ENCODE peak calls at places on chromosomes 4 and X, in seven cellular contexts. One of them, this sample, is unnamed.

GRCh38 chr4:140982613-140983340 is 150.5 kb downstream of the RNF150 start:
- DNase-seq in fibroblast of mammary gland: no peak
- DNase-seq in uterus: no peak
- DNase-seq in epithelial cell of esophagus: no peak
- DNase-seq in fibroblast of villous mesenchyme: no peak
- DNase-seq in fibroblast of the aortic adventitia: no peak
- DNase-seq in breast epithelium: no peak
- DNase-seq in this sample: no peak

GRCh38 chrX:12685541-12685940 is 105.7 kb upstream of the PRPS2 start:
- DNase-seq in fibroblast of villous mesenchyme: peak
- DNase-seq in uterus: no peak
- DNase-seq in breast epithelium: no peak
- DNase-seq in fibroblast of mammary gland: peak
- DNase-seq in fibroblast of the aortic adventitia: peak
- DNase-seq in epithelial cell of esophagus: peak
- DNase-seq in this sample: no peak

GRCh38 chrX:109344666-109345065 is 137.2 kb downstream of the GUCY2F start:
- DNase-seq in uterus: no peak
- DNase-seq in fibroblast of mammary gland: no peak
- DNase-seq in breast epithelium: no peak
- DNase-seq in fibroblast of villous mesenchyme: no peak
- DNase-seq in epithelial cell of esophagus: no peak
- DNase-seq in fibroblast of the aortic adventitia: no peak
- DNase-seq in this sample: no peak

GRCh38 chr4:69650872-69651271 is 2.2 kb downstream of the UGT2A1 start:
- DNase-seq in uterus: no peak
- DNase-seq in breast epithelium: no peak
- DNase-seq in fibroblast of villous mesenchyme: no peak
- DNase-seq in fibroblast of the aortic adventitia: no peak
- DNase-seq in fibroblast of mammary gland: no peak
- DNase-seq in epithelial cell of esophagus: no peak
- DNase-seq in this sample: no peak

GRCh38 chrX:53084863-53085262 is 2.7 kb downstream of the TSPYL2 start:
- DNase-seq in breast epithelium: no peak
- DNase-seq in fibroblast of the aortic adventitia: no peak
- DNase-seq in fibroblast of mammary gland: no peak
- DNase-seq in uterus: no peak
- DNase-seq in fibroblast of villous mesenchyme: no peak
- DNase-seq in epithelial cell of esophagus: no peak
- DNase-seq in this sample: no peak

GRCh38 chr4:123840232-123840631 is 443.6 kb downstream of the SPRY1 start:
- DNase-seq in fibroblast of villous mesenchyme: no peak
- DNase-seq in fibroblast of mammary gland: no peak
- DNase-seq in epithelial cell of esophagus: no peak
- DNase-seq in uterus: no peak
- DNase-seq in breast epithelium: no peak
- DNase-seq in fibroblast of the aortic adventitia: no peak
- DNase-seq in this sample: no peak

GRCh38 chr4:13548984-13549546 is 4.8 kb upstream of the NKX3-2 start:
- DNase-seq in epithelial cell of esophagus: peak
- DNase-seq in uterus: peak
- DNase-seq in fibroblast of the aortic adventitia: peak
- DNase-seq in fibroblast of villous mesenchyme: peak
- DNase-seq in breast epithelium: peak
- DNase-seq in fibroblast of mammary gland: peak
- DNase-seq in this sample: peak

GRCh38 chr4:75370582-75370981 is 143.6 kb downstream of the RCHY1 start:
- DNase-seq in fibroblast of villous mesenchyme: no peak
- DNase-seq in breast epithelium: no peak
- DNase-seq in fibroblast of the aortic adventitia: no peak
- DNase-seq in uterus: no peak
- DNase-seq in epithelial cell of esophagus: no peak
- DNase-seq in fibroblast of mammary gland: no peak
- DNase-seq in this sample: no peak

GRCh38 chrX:31036895-31037294 is 34.9 kb downstream of the FTHL17 start:
- DNase-seq in uterus: peak
- DNase-seq in epithelial cell of esophagus: peak
- DNase-seq in fibroblast of villous mesenchyme: peak
- DNase-seq in fibroblast of mammary gland: peak
- DNase-seq in fibroblast of the aortic adventitia: peak
- DNase-seq in breast epithelium: no peak
- DNase-seq in this sample: peak

GRCh38 chr4:115929373-115929772 is 816.0 kb upstream of the NDST4 start:
- DNase-seq in fibroblast of mammary gland: no peak
- DNase-seq in fibroblast of villous mesenchyme: no peak
- DNase-seq in uterus: no peak
- DNase-seq in breast epithelium: no peak
- DNase-seq in fibroblast of the aortic adventitia: no peak
- DNase-seq in epithelial cell of esophagus: no peak
- DNase-seq in this sample: no peak

GRCh38 chrX:29617276-29617675 is 598.1 kb upstream of the MAGEB2 start:
- DNase-seq in breast epithelium: no peak
- DNase-seq in fibroblast of the aortic adventitia: peak
- DNase-seq in fibroblast of mammary gland: peak
- DNase-seq in epithelial cell of esophagus: no peak
- DNase-seq in fibroblast of villous mesenchyme: peak
- DNase-seq in uterus: no peak
- DNase-seq in this sample: no peak

GRCh38 chr4:88823058-88823919 is 125.7 kb upstream of the NAP1L5 start:
- DNase-seq in fibroblast of the aortic adventitia: peak
- DNase-seq in uterus: peak
- DNase-seq in fibroblast of mammary gland: peak
- DNase-seq in epithelial cell of esophagus: peak
- DNase-seq in fibroblast of villous mesenchyme: peak
- DNase-seq in breast epithelium: peak
- DNase-seq in this sample: peak

GRCh38 chr4:77959566-77960338 is 97.1 kb downstream of the MRPL1 start:
- DNase-seq in uterus: no peak
- DNase-seq in fibroblast of villous mesenchyme: peak
- DNase-seq in breast epithelium: no peak
- DNase-seq in fibroblast of mammary gland: peak
- DNase-seq in epithelial cell of esophagus: peak
- DNase-seq in fibroblast of the aortic adventitia: peak
- DNase-seq in this sample: peak

GRCh38 chr4:137421796-137422195 is 110.5 kb downstream of the PCDH18 start:
- DNase-seq in breast epithelium: no peak
- DNase-seq in uterus: no peak
- DNase-seq in epithelial cell of esophagus: no peak
- DNase-seq in fibroblast of villous mesenchyme: peak
- DNase-seq in fibroblast of the aortic adventitia: no peak
- DNase-seq in fibroblast of mammary gland: peak
- DNase-seq in this sample: no peak

GRCh38 chr4:180106997-180107396 is 2136.2 kb upstream of the TENM3 start:
- DNase-seq in fibroblast of mammary gland: no peak
- DNase-seq in epithelial cell of esophagus: peak
- DNase-seq in fibroblast of the aortic adventitia: no peak
- DNase-seq in fibroblast of villous mesenchyme: no peak
- DNase-seq in uterus: no peak
- DNase-seq in breast epithelium: no peak
- DNase-seq in this sample: no peak

GRCh38 chrX:64536740-64537139 is 141.5 kb upstream of the MTMR8 start:
- DNase-seq in fibroblast of villous mesenchyme: no peak
- DNase-seq in breast epithelium: no peak
- DNase-seq in epithelial cell of esophagus: peak
- DNase-seq in uterus: no peak
- DNase-seq in fibroblast of mammary gland: no peak
- DNase-seq in fibroblast of the aortic adventitia: no peak
- DNase-seq in this sample: no peak

GRCh38 chr4:123398151-123398802 is 1.7 kb downstream of the SPRY1 start:
- DNase-seq in breast epithelium: peak
- DNase-seq in epithelial cell of esophagus: peak
- DNase-seq in fibroblast of villous mesenchyme: peak
- DNase-seq in fibroblast of the aortic adventitia: peak
- DNase-seq in uterus: peak
- DNase-seq in fibroblast of mammary gland: peak
- DNase-seq in this sample: peak

GRCh38 chr4:4727536-4727935 is 131.9 kb upstream of the MSX1 start:
- DNase-seq in fibroblast of mammary gland: no peak
- DNase-seq in uterus: no peak
- DNase-seq in epithelial cell of esophagus: no peak
- DNase-seq in fibroblast of the aortic adventitia: no peak
- DNase-seq in fibroblast of villous mesenchyme: no peak
- DNase-seq in breast epithelium: no peak
- DNase-seq in this sample: no peak

GRCh38 chr4:55303818-55304217 is 42.2 kb upstream of the SRD5A3 start:
- DNase-seq in fibroblast of mammary gland: peak
- DNase-seq in fibroblast of the aortic adventitia: peak
- DNase-seq in fibroblast of villous mesenchyme: peak
- DNase-seq in epithelial cell of esophagus: peak
- DNase-seq in uterus: no peak
- DNase-seq in breast epithelium: no peak
- DNase-seq in this sample: no peak

GRCh38 chrX:139112432-139112831 is 400.9 kb upstream of the FGF13 start:
- DNase-seq in epithelial cell of esophagus: peak
- DNase-seq in uterus: no peak
- DNase-seq in breast epithelium: no peak
- DNase-seq in fibroblast of the aortic adventitia: peak
- DNase-seq in fibroblast of villous mesenchyme: no peak
- DNase-seq in fibroblast of mammary gland: peak
- DNase-seq in this sample: no peak

GRCh38 chrX:107716816-107717700 is 58.5 kb downstream of the TSC22D3 start:
- DNase-seq in breast epithelium: peak
- DNase-seq in fibroblast of villous mesenchyme: peak
- DNase-seq in uterus: peak
- DNase-seq in epithelial cell of esophagus: peak
- DNase-seq in fibroblast of mammary gland: peak
- DNase-seq in fibroblast of the aortic adventitia: peak
- DNase-seq in this sample: peak

GRCh38 chr4:26648260-26648659 is 64.4 kb downstream of the TBC1D19 start:
- DNase-seq in fibroblast of villous mesenchyme: no peak
- DNase-seq in uterus: no peak
- DNase-seq in epithelial cell of esophagus: peak
- DNase-seq in fibroblast of the aortic adventitia: no peak
- DNase-seq in breast epithelium: no peak
- DNase-seq in fibroblast of mammary gland: no peak
- DNase-seq in this sample: no peak

GRCh38 chrX:70172226-70172625 is 5.1 kb upstream of the DGAT2L6 start:
- DNase-seq in uterus: no peak
- DNase-seq in breast epithelium: no peak
- DNase-seq in fibroblast of the aortic adventitia: peak
- DNase-seq in fibroblast of villous mesenchyme: no peak
- DNase-seq in epithelial cell of esophagus: peak
- DNase-seq in fibroblast of mammary gland: peak
- DNase-seq in this sample: no peak

GRCh38 chr4:110982486-110982885 is 359.6 kb upstream of the PITX2 start:
- DNase-seq in fibroblast of villous mesenchyme: peak
- DNase-seq in uterus: no peak
- DNase-seq in breast epithelium: no peak
- DNase-seq in epithelial cell of esophagus: no peak
- DNase-seq in fibroblast of the aortic adventitia: no peak
- DNase-seq in fibroblast of mammary gland: no peak
- DNase-seq in this sample: no peak

GRCh38 chr4:25303578-25303977 is 9.0 kb upstream of the ZCCHC4 start:
- DNase-seq in fibroblast of the aortic adventitia: no peak
- DNase-seq in uterus: no peak
- DNase-seq in epithelial cell of esophagus: no peak
- DNase-seq in fibroblast of mammary gland: no peak
- DNase-seq in breast epithelium: no peak
- DNase-seq in fibroblast of villous mesenchyme: no peak
- DNase-seq in this sample: no peak

GRCh38 chr4:25297528-25298242 is 14.9 kb upstream of the ZCCHC4 start:
- DNase-seq in fibroblast of mammary gland: no peak
- DNase-seq in uterus: no peak
- DNase-seq in breast epithelium: no peak
- DNase-seq in epithelial cell of esophagus: no peak
- DNase-seq in fibroblast of villous mesenchyme: no peak
- DNase-seq in fibroblast of the aortic adventitia: no peak
- DNase-seq in this sample: no peak

GRCh38 chr4:25301471-25301870 is 11.1 kb upstream of the ZCCHC4 start:
- DNase-seq in fibroblast of the aortic adventitia: no peak
- DNase-seq in breast epithelium: no peak
- DNase-seq in epithelial cell of esophagus: no peak
- DNase-seq in fibroblast of mammary gland: no peak
- DNase-seq in uterus: no peak
- DNase-seq in fibroblast of villous mesenchyme: no peak
- DNase-seq in this sample: no peak

GRCh38 chr4:25299476-25300203 is 12.9 kb upstream of the ZCCHC4 start:
- DNase-seq in fibroblast of villous mesenchyme: no peak
- DNase-seq in uterus: no peak
- DNase-seq in fibroblast of mammary gland: no peak
- DNase-seq in breast epithelium: peak
- DNase-seq in epithelial cell of esophagus: peak
- DNase-seq in fibroblast of the aortic adventitia: no peak
- DNase-seq in this sample: no peak
- TF ChIP-seq CTCF in fibroblast of villous mesenchyme: no peak
- TF ChIP-seq CTCF in uterus: no peak
- TF ChIP-seq CTCF in fibroblast of mammary gland: no peak
- TF ChIP-seq CTCF in breast epithelium: no peak
- TF ChIP-seq CTCF in epithelial cell of esophagus: peak
- TF ChIP-seq CTCF in fibroblast of the aortic adventitia: no peak
- TF ChIP-seq CTCF in this sample: no peak

GRCh38 chr4:87445964-87446363 is 23.6 kb downstream of the NUDT9 start:
- DNase-seq in fibroblast of mammary gland: no peak
- DNase-seq in uterus: no peak
- DNase-seq in breast epithelium: no peak
- DNase-seq in fibroblast of the aortic adventitia: no peak
- DNase-seq in fibroblast of villous mesenchyme: no peak
- DNase-seq in epithelial cell of esophagus: no peak
- DNase-seq in this sample: no peak

GRCh38 chr4:87451537-87451936 is 29.2 kb downstream of the NUDT9 start:
- DNase-seq in fibroblast of the aortic adventitia: no peak
- DNase-seq in breast epithelium: no peak
- DNase-seq in fibroblast of mammary gland: no peak
- DNase-seq in uterus: no peak
- DNase-seq in fibroblast of villous mesenchyme: no peak
- DNase-seq in epithelial cell of esophagus: no peak
- DNase-seq in this sample: no peak
- TF ChIP-seq CTCF in fibroblast of the aortic adventitia: peak
- TF ChIP-seq CTCF in breast epithelium: no peak
- TF ChIP-seq CTCF in fibroblast of mammary gland: peak
- TF ChIP-seq CTCF in uterus: no peak
- TF ChIP-seq CTCF in fibroblast of villous mesenchyme: peak
- TF ChIP-seq CTCF in epithelial cell of esophagus: no peak
- TF ChIP-seq CTCF in this sample: no peak

GRCh38 chrX:112841820-112842157 is 1.2 kb upstream of the AMOT start:
- DNase-seq in breast epithelium: no peak
- DNase-seq in epithelial cell of esophagus: no peak
- DNase-seq in fibroblast of the aortic adventitia: no peak
- DNase-seq in uterus: no peak
- DNase-seq in fibroblast of villous mesenchyme: no peak
- DNase-seq in fibroblast of mammary gland: no peak
- DNase-seq in this sample: no peak
- TF ChIP-seq CTCF in breast epithelium: no peak
- TF ChIP-seq CTCF in epithelial cell of esophagus: no peak
- TF ChIP-seq CTCF in fibroblast of the aortic adventitia: no peak
- TF ChIP-seq CTCF in uterus: no peak
- TF ChIP-seq CTCF in fibroblast of villous mesenchyme: no peak
- TF ChIP-seq CTCF in fibroblast of mammary gland: no peak
- TF ChIP-seq CTCF in this sample: no peak

GRCh38 chr4:57109530-57109846 is 697 bp downstream of the IGFBP7 start:
- DNase-seq in fibroblast of villous mesenchyme: no peak
- DNase-seq in epithelial cell of esophagus: no peak
- DNase-seq in breast epithelium: no peak
- DNase-seq in uterus: peak
- DNase-seq in fibroblast of the aortic adventitia: peak
- DNase-seq in fibroblast of mammary gland: no peak
- DNase-seq in this sample: no peak
- TF ChIP-seq CTCF in fibroblast of villous mesenchyme: no peak
- TF ChIP-seq CTCF in epithelial cell of esophagus: no peak
- TF ChIP-seq CTCF in breast epithelium: no peak
- TF ChIP-seq CTCF in uterus: no peak
- TF ChIP-seq CTCF in fibroblast of the aortic adventitia: no peak
- TF ChIP-seq CTCF in fibroblast of mammary gland: no peak
- TF ChIP-seq CTCF in this sample: no peak

GRCh38 chr4:148704291-148704690 is 262.1 kb upstream of the NR3C2 start:
- DNase-seq in epithelial cell of esophagus: no peak
- DNase-seq in breast epithelium: no peak
- DNase-seq in fibroblast of villous mesenchyme: no peak
- DNase-seq in uterus: no peak
- DNase-seq in fibroblast of the aortic adventitia: no peak
- DNase-seq in fibroblast of mammary gland: no peak
- DNase-seq in this sample: no peak
- TF ChIP-seq CTCF in epithelial cell of esophagus: no peak
- TF ChIP-seq CTCF in breast epithelium: no peak
- TF ChIP-seq CTCF in fibroblast of villous mesenchyme: no peak
- TF ChIP-seq CTCF in uterus: no peak
- TF ChIP-seq CTCF in fibroblast of the aortic adventitia: no peak
- TF ChIP-seq CTCF in fibroblast of mammary gland: peak
- TF ChIP-seq CTCF in this sample: no peak